ENCODE peak calls at places on chromosomes 2 and 18, in six cellular contexts. M is OCI-LY7, D is GM23338, O is GM23248, I is hepatocyte, X is neural progenitor cell. E is an unnamed sample.

GRCh38 chr2:157082950-157083349 is 174.6 kb upstream of the GALNT5 start:
- DNase-seq in X (no peak), I (no peak), D (no peak), O (no peak), M (no peak), E (no peak)

GRCh38 chr2:100235098-100235497 is 87.2 kb downstream of the LONRF2 start:
- DNase-seq in D (peak; percentile 9), M (peak; percentile 90), X (no peak), O (no peak), I (no peak), E (no peak)

GRCh38 chr2:9422321-9423099 is 818 bp downstream of the ITGB1BP1 start:
- DNase-seq in I (peak; percentile 51), O (peak; percentile 83), M (peak; percentile 74), D (peak; percentile 63), X (peak; percentile 47), E (peak; percentile 18)

GRCh38 chr2:65491381-65491903 is 59.0 kb upstream of the SPRED2 start:
- DNase-seq in I (no peak), D (no peak), X (no peak), M (no peak), O (peak; percentile 13), E (no peak)

GRCh38 chr2:10316336-10316735 is 13.6 kb downstream of the HPCAL1 start:
- DNase-seq in I (no peak), M (no peak), O (peak; percentile 88), D (no peak), X (no peak), E (no peak)

GRCh38 chr18:8508320-8508719 is 100.9 kb upstream of the RAB12 start:
- DNase-seq in M (no peak), D (no peak), I (no peak), X (no peak), O (no peak), E (no peak)

GRCh38 chr2:217887841-217888665 is 114.7 kb downstream of the TNS1 start:
- DNase-seq in D (no peak), X (no peak), O (peak; percentile 38), I (no peak), M (no peak), E (no peak)

GRCh38 chr18:55083461-55083860 is 124.2 kb upstream of the CCDC68 start:
- DNase-seq in X (no peak), M (no peak), O (peak; percentile 20), D (no peak), I (no peak), E (no peak)

GRCh38 chr2:11753886-11754704 is 7.7 kb downstream of the LPIN1 start:
- DNase-seq in M (peak; percentile 63), I (no peak), X (no peak), D (no peak), O (peak; percentile 79), E (no peak)

GRCh38 chr2:210038078-210038477 is 35.6 kb downstream of the RPE start:
- DNase-seq in M (no peak), I (no peak), D (no peak), O (no peak), X (no peak), E (no peak)

GRCh38 chr2:82875891-82876290 is 1583.2 kb downstream of the SUCLG1 start:
- DNase-seq in X (no peak), I (no peak), M (no peak), D (no peak), O (no peak), E (no peak)

GRCh38 chr2:232817756-232818155 is 41.4 kb upstream of the KCNJ13 start:
- DNase-seq in D (no peak), M (no peak), I (no peak), O (no peak), X (no peak), E (no peak)

GRCh38 chr2:111534816-111535803 is 348.9 kb downstream of the ANAPC1 start:
- DNase-seq in M (no peak), O (peak; percentile 72), I (peak; percentile 67), D (peak; percentile 16), X (peak; percentile 46), E (no peak)

GRCh38 chr2:145431181-145431951 is 911.4 kb upstream of the ZEB2 start:
- DNase-seq in O (no peak), M (no peak), I (peak; percentile 56), D (peak; percentile 71), X (peak; percentile 63), E (no peak)

GRCh38 chr2:15649556-15650255 is 58.0 kb downstream of the DDX1 start:
- DNase-seq in D (no peak), I (no peak), M (no peak), O (no peak), X (no peak), E (no peak)

GRCh38 chr2:27075219-27075871 is 3.1 kb upstream of the EMILIN1 start:
- DNase-seq in O (no peak), M (peak; percentile 81), X (no peak), D (no peak), I (no peak), E (no peak)

GRCh38 chr2:17319090-17319489 is 199.2 kb downstream of the RAD51AP2 start:
- DNase-seq in M (no peak), X (no peak), O (no peak), D (no peak), I (no peak), E (no peak)

GRCh38 chr2:146123256-146123655 is 1603.3 kb upstream of the ZEB2 start:
- DNase-seq in M (no peak), X (no peak), D (no peak), O (no peak), I (no peak), E (no peak)

GRCh38 chr2:73085691-73086090 is 14.2 kb upstream of the SFXN5 start:
- DNase-seq in O (peak; percentile 87), D (peak; percentile 96), M (peak; percentile 76), I (peak; percentile 91), X (peak; percentile 91), E (no peak)

GRCh38 chr2:184562532-184562931 is 35.8 kb upstream of the ZNF804A start:
- DNase-seq in D (no peak), M (no peak), I (no peak), X (no peak), O (peak; percentile 52), E (no peak)

GRCh38 chr2:231929961-231930600 is 3.9 kb upstream of the NPPC start:
- DNase-seq in M (peak; percentile 41), O (no peak), I (no peak), X (peak; percentile 60), D (peak; percentile 75), E (no peak)

GRCh38 chr18:70446063-70446462 is 157.2 kb downstream of the SOCS6 start:
- DNase-seq in O (no peak), M (no peak), X (no peak), D (no peak), I (no peak), E (no peak)

GRCh38 chr2:71971493-71971892 is 176.2 kb downstream of the CYP26B1 start:
- DNase-seq in I (no peak), O (no peak), D (no peak), X (no peak), M (no peak), E (no peak)

GRCh38 chr2:224958873-224959272 is 83.4 kb downstream of the DOCK10 start:
- DNase-seq in M (no peak), O (no peak), I (no peak), X (no peak), D (no peak), E (no peak)

GRCh38 chr18:13161276-13161899 is 57.2 kb upstream of the LDLRAD4 start:
- DNase-seq in O (no peak), X (no peak), I (no peak), M (no peak), D (no peak), E (no peak)

GRCh38 chr2:50953021-50953420 is 78.9 kb downstream of the NRXN1 start:
- DNase-seq in X (no peak), M (no peak), O (peak; percentile 20), I (no peak), D (no peak), E (peak; percentile 38)

GRCh38 chr2:240259201-240259923 is 118.9 kb upstream of the OTOS start:
- DNase-seq in O (no peak), X (no peak), D (no peak), M (no peak), I (peak; percentile 49), E (no peak)

GRCh38 chr18:64332851-64333250 is 184.0 kb upstream of the LINC00305 start:
- DNase-seq in O (no peak), M (no peak), X (no peak), I (no peak), D (no peak), E (no peak)
- TF ChIP-seq EZH2phosphoT487 in O (no peak), M (no peak), X (no peak), I (no peak), D (no peak), E (no peak)

GRCh38 chr2:208249241-208249640 is 5.6 kb downstream of the IDH1 start:
- DNase-seq in D (no peak), M (no peak), O (no peak), X (no peak), I (no peak), E (no peak)

GRCh38 chr2:208248601-208249000 is 6.3 kb downstream of the IDH1 start:
- DNase-seq in D (no peak), M (no peak), I (no peak), X (no peak), O (no peak), E (no peak)

GRCh38 chr2:208244422-208244821 is 10.4 kb downstream of the IDH1 start:
- DNase-seq in I (no peak), D (no peak), M (no peak), O (no peak), X (no peak), E (no peak)

GRCh38 chr2:208250401-208250800 is 4.5 kb downstream of the IDH1 start:
- DNase-seq in X (no peak), I (no peak), M (no peak), O (peak; percentile 78), D (no peak), E (no peak)

DNA sequence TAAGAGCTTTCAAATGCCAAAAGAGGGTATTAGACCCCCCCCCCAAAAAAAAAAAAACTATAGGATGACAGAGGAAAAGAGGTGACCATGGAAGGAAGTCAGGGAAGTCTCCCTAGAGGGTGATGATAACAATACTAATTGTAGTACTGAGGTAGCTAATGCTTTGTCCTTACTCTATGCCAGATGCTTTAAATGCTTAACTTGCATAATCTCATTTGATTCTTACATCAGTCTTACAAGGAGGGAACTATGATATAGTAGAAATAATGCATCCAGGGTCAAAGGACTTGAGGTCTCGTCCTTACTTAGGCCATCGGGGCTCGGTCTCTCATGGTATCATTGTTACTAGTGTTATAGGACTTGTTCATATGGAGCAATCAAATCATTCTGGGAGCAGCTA is 9.1 kb downstream of the IDH1 start:
- DNase-seq in I (no peak), X (no peak), O (no peak), M (no peak), D (no peak), E (no peak)
- TF ChIP-seq EZH2phosphoT487 in I (no peak), X (no peak), O (no peak), M (no peak), D (no peak), E (no peak)

GRCh38 chr18:1292167-1292566 is 387.5 kb downstream of the ADCYAP1 start:
- DNase-seq in X (no peak), D (no peak), I (no peak), M (no peak), O (no peak), E (no peak)
- TF ChIP-seq EZH2phosphoT487 in X (no peak), D (no peak), I (no peak), M (no peak), O (no peak), E (no peak)

DNA sequence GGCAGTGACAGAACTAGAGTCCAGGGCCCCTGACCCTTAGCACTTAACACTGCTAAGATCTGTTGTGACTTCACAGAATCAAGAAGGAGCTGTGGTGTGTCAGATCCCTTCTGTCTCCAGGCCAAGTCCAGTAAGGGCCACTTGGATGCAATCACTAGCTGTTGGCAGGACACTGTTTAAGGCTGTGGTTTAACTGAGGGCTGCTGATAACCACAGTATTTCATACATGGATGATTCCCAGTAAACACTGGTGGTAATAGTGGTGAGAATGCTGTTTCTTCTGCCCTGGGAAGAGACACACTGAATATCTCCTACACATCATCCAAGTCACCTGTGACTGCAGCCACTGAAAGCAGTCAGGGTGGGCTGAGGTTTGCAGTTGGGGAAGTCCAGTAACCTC is 77.7 kb upstream of the FBXO11 start:
- DNase-seq in M (no peak), D (no peak), I (no peak), O (peak; percentile 6), X (no peak), E (no peak)
- TF ChIP-seq EZH2phosphoT487 in M (no peak), D (no peak), I (no peak), O (no peak), X (no peak), E (no peak)

E was measured in HCT116.